ENCODE peak calls at places on chromosomes 2 and 18, in six cellular contexts. One of them, this sample, is unnamed.

GRCh38 chr18:56789004-56789888 is 138.1 kb downstream of the WDR7 start:
- DNase-seq in H54: peak; percentile 1
- DNase-seq in tibial artery: no peak
- DNase-seq in T-cell: no peak
- DNase-seq in WTC11: peak; percentile 66
- DNase-seq in NCI-H1092 treated with DMSO at 0.1 percent for 48 hours: peak; percentile 20
- DNase-seq in this sample: no peak

GRCh38 chr2:100924520-100925451 is 77.3 kb upstream of the RPL31 start:
- DNase-seq in H54: peak; percentile 68
- DNase-seq in tibial artery: no peak
- DNase-seq in T-cell: peak; percentile 11
- DNase-seq in WTC11: no peak
- DNase-seq in NCI-H1092 treated with DMSO at 0.1 percent for 48 hours: no peak
- DNase-seq in this sample: no peak

GRCh38 chr2:162058973-162059668 is 14.9 kb downstream of the DPP4 start:
- DNase-seq in H54: no peak
- DNase-seq in tibial artery: no peak
- DNase-seq in T-cell: no peak
- DNase-seq in WTC11: no peak
- DNase-seq in NCI-H1092 treated with DMSO at 0.1 percent for 48 hours: no peak
- DNase-seq in this sample: no peak

GRCh38 chr18:77022116-77022515 is 110.5 kb downstream of the MBP start:
- DNase-seq in H54: no peak
- DNase-seq in tibial artery: no peak
- DNase-seq in T-cell: no peak
- DNase-seq in WTC11: no peak
- DNase-seq in NCI-H1092 treated with DMSO at 0.1 percent for 48 hours: no peak
- DNase-seq in this sample: no peak

GRCh38 chr2:191049728-191050639 is 36.0 kb upstream of the STAT1 start:
- DNase-seq in H54: no peak
- DNase-seq in tibial artery: no peak
- DNase-seq in T-cell: no peak
- DNase-seq in WTC11: no peak
- DNase-seq in NCI-H1092 treated with DMSO at 0.1 percent for 48 hours: peak; percentile 15
- DNase-seq in this sample: peak; percentile 2

GRCh38 chr2:54691439-54692135 is 31.9 kb upstream of the EML6 start:
- DNase-seq in H54: no peak
- DNase-seq in tibial artery: no peak
- DNase-seq in T-cell: no peak
- DNase-seq in WTC11: no peak
- DNase-seq in NCI-H1092 treated with DMSO at 0.1 percent for 48 hours: no peak
- DNase-seq in this sample: peak; percentile 2

GRCh38 chr2:10028988-10029874 is 14.1 kb upstream of the KLF11 start:
- DNase-seq in H54: peak; percentile 52
- DNase-seq in tibial artery: no peak
- DNase-seq in T-cell: peak; percentile 52
- DNase-seq in WTC11: peak; percentile 52
- DNase-seq in NCI-H1092 treated with DMSO at 0.1 percent for 48 hours: no peak
- DNase-seq in this sample: no peak

GRCh38 chr18:63817441-63818051 is 42.3 kb downstream of the SERPINB7 start:
- DNase-seq in H54: no peak
- DNase-seq in tibial artery: no peak
- DNase-seq in T-cell: no peak
- DNase-seq in WTC11: no peak
- DNase-seq in NCI-H1092 treated with DMSO at 0.1 percent for 48 hours: no peak
- DNase-seq in this sample: no peak

GRCh38 chr2:95009009-95009760 is 16.3 kb upstream of the MAL start:
- DNase-seq in H54: no peak
- DNase-seq in tibial artery: no peak
- DNase-seq in T-cell: no peak
- DNase-seq in WTC11: no peak
- DNase-seq in NCI-H1092 treated with DMSO at 0.1 percent for 48 hours: no peak
- DNase-seq in this sample: no peak

GRCh38 chr2:180970052-180970451 is 10.4 kb upstream of the UBE2E3 start:
- DNase-seq in H54: no peak
- DNase-seq in tibial artery: no peak
- DNase-seq in T-cell: no peak
- DNase-seq in WTC11: no peak
- DNase-seq in NCI-H1092 treated with DMSO at 0.1 percent for 48 hours: no peak
- DNase-seq in this sample: no peak

GRCh38 chr2:102200539-102200938 is 13.7 kb downstream of the IL1RL2 start:
- DNase-seq in H54: no peak
- DNase-seq in tibial artery: no peak
- DNase-seq in T-cell: no peak
- DNase-seq in WTC11: no peak
- DNase-seq in NCI-H1092 treated with DMSO at 0.1 percent for 48 hours: no peak
- DNase-seq in this sample: no peak

GRCh38 chr2:12501469-12502147 is 215.1 kb upstream of the TRIB2 start:
- DNase-seq in H54: no peak
- DNase-seq in tibial artery: peak; percentile 68
- DNase-seq in T-cell: peak; percentile 44
- DNase-seq in WTC11: no peak
- DNase-seq in NCI-H1092 treated with DMSO at 0.1 percent for 48 hours: no peak
- DNase-seq in this sample: no peak

GRCh38 chr2:207184768-207185167 is 19.0 kb upstream of the KLF7 start:
- DNase-seq in H54: no peak
- DNase-seq in tibial artery: no peak
- DNase-seq in T-cell: no peak
- DNase-seq in WTC11: no peak
- DNase-seq in NCI-H1092 treated with DMSO at 0.1 percent for 48 hours: no peak
- DNase-seq in this sample: no peak

GRCh38 chr2:46148369-46148736 is 148.9 kb upstream of the EPAS1 start:
- DNase-seq in H54: no peak
- DNase-seq in tibial artery: peak; percentile 31
- DNase-seq in T-cell: no peak
- DNase-seq in WTC11: no peak
- DNase-seq in NCI-H1092 treated with DMSO at 0.1 percent for 48 hours: no peak
- DNase-seq in this sample: no peak

GRCh38 chr2:20224716-20225293 is at the start of gene SDC1:
- DNase-seq in H54: peak; percentile 89
- DNase-seq in tibial artery: no peak
- DNase-seq in T-cell: no peak
- DNase-seq in WTC11: peak; percentile 65
- DNase-seq in NCI-H1092 treated with DMSO at 0.1 percent for 48 hours: no peak
- DNase-seq in this sample: peak; percentile 9

GRCh38 chr2:48983051-48983450 is 171.3 kb downstream of the FSHR start:
- DNase-seq in H54: no peak
- DNase-seq in tibial artery: no peak
- DNase-seq in T-cell: no peak
- DNase-seq in WTC11: no peak
- DNase-seq in NCI-H1092 treated with DMSO at 0.1 percent for 48 hours: no peak
- DNase-seq in this sample: no peak

GRCh38 chr2:116467243-116467642 is 1347.2 kb upstream of the DDX18 start:
- DNase-seq in H54: no peak
- DNase-seq in tibial artery: no peak
- DNase-seq in T-cell: no peak
- DNase-seq in WTC11: no peak
- DNase-seq in NCI-H1092 treated with DMSO at 0.1 percent for 48 hours: peak; percentile 52
- DNase-seq in this sample: no peak

GRCh38 chr18:36819621-36820020 is 9.2 kb downstream of the TPGS2 start:
- DNase-seq in H54: no peak
- DNase-seq in tibial artery: no peak
- DNase-seq in T-cell: no peak
- DNase-seq in WTC11: no peak
- DNase-seq in NCI-H1092 treated with DMSO at 0.1 percent for 48 hours: no peak
- DNase-seq in this sample: no peak

GRCh38 chr2:108805782-108806181 is 19.2 kb downstream of the CCDC138 start:
- DNase-seq in H54: no peak
- DNase-seq in tibial artery: no peak
- DNase-seq in T-cell: no peak
- DNase-seq in WTC11: no peak
- DNase-seq in NCI-H1092 treated with DMSO at 0.1 percent for 48 hours: no peak
- DNase-seq in this sample: no peak

GRCh38 chr2:223585691-223586090 is 16.5 kb downstream of the SCG2 start:
- DNase-seq in H54: no peak
- DNase-seq in tibial artery: no peak
- DNase-seq in T-cell: no peak
- DNase-seq in WTC11: no peak
- DNase-seq in NCI-H1092 treated with DMSO at 0.1 percent for 48 hours: peak; percentile 83
- DNase-seq in this sample: peak; percentile 28

This sample was measured in NCI-H446 treated with DMSO at 0.1 percent for 48 hours.